ENCODE peak calls at places on chromosomes 1 and 21, in four cellular contexts. One of them, this sample, is unnamed. For H3K4me1, the result is how much of the 10 kb centered on the place peaks cover.

GRCh38 chr1:183593356-183593755 is 3.1 kb upstream of the NCF2 start:
- DNase-seq in left ventricle myocardium inferior: no peak
- DNase-seq in right lobe of liver: no peak
- DNase-seq in PC-3: no peak
- DNase-seq in this sample: no peak

GRCh38 chr1:163071381-163072255 is 2.5 kb downstream of the RGS4 start:
- DNase-seq in left ventricle myocardium inferior: peak
- DNase-seq in right lobe of liver: no peak
- DNase-seq in PC-3: peak
- DNase-seq in this sample: peak

GRCh38 chr21:42537106-42537742 is 23.6 kb downstream of the SLC37A1 start:
- DNase-seq in left ventricle myocardium inferior: no peak
- DNase-seq in right lobe of liver: no peak
- DNase-seq in PC-3: peak
- DNase-seq in this sample: no peak

GRCh38 chr1:153659656-153660055 is 1.2 kb downstream of the SNAPIN start:
- DNase-seq in left ventricle myocardium inferior: no peak
- DNase-seq in right lobe of liver: no peak
- DNase-seq in PC-3: no peak
- DNase-seq in this sample: peak

GRCh38 chr1:22142315-22143064 is 407 bp downstream of the WNT4 start:
- DNase-seq in left ventricle myocardium inferior: no peak
- DNase-seq in right lobe of liver: no peak
- DNase-seq in PC-3: peak
- DNase-seq in this sample: peak

GRCh38 chr1:193927550-193927949 is 741.1 kb upstream of the B3GALT2 start:
- DNase-seq in left ventricle myocardium inferior: no peak
- DNase-seq in right lobe of liver: no peak
- DNase-seq in PC-3: no peak
- DNase-seq in this sample: no peak

GRCh38 chr1:209815931-209816338 is 10.0 kb upstream of the IRF6 start:
- DNase-seq in left ventricle myocardium inferior: no peak
- DNase-seq in right lobe of liver: no peak
- DNase-seq in PC-3: no peak
- DNase-seq in this sample: no peak

GRCh38 chr1:42035205-42035829 is 116.6 kb upstream of the HIVEP3 start:
- DNase-seq in left ventricle myocardium inferior: peak
- DNase-seq in right lobe of liver: peak
- DNase-seq in PC-3: peak
- DNase-seq in this sample: peak

GRCh38 chr1:113747376-113747775 is 11.9 kb downstream of the PHTF1 start:
- DNase-seq in left ventricle myocardium inferior: no peak
- DNase-seq in right lobe of liver: no peak
- DNase-seq in PC-3: no peak
- DNase-seq in this sample: no peak

GRCh38 chr1:17498214-17498613 is 41.3 kb upstream of the ARHGEF10L start:
- DNase-seq in left ventricle myocardium inferior: no peak
- DNase-seq in right lobe of liver: no peak
- DNase-seq in PC-3: no peak
- DNase-seq in this sample: no peak

GRCh38 chr1:45979074-45979777 is 153.2 kb downstream of the PIK3R3 start:
- DNase-seq in left ventricle myocardium inferior: no peak
- DNase-seq in right lobe of liver: no peak
- DNase-seq in PC-3: peak
- DNase-seq in this sample: no peak

GRCh38 chr1:5693595-5693994 is 298.6 kb downstream of the NPHP4 start:
- DNase-seq in left ventricle myocardium inferior: no peak
- DNase-seq in right lobe of liver: no peak
- DNase-seq in PC-3: no peak
- DNase-seq in this sample: no peak

GRCh38 chr1:215891673-215892072 is 324.6 kb downstream of the KCTD3 start:
- DNase-seq in left ventricle myocardium inferior: no peak
- DNase-seq in right lobe of liver: no peak
- DNase-seq in PC-3: no peak
- DNase-seq in this sample: no peak

GRCh38 chr21:29077651-29078090 is 4.2 kb upstream of the CCT8 start:
- DNase-seq in left ventricle myocardium inferior: no peak
- DNase-seq in right lobe of liver: no peak
- DNase-seq in PC-3: peak
- DNase-seq in this sample: no peak

GRCh38 chr1:52296345-52296744 is 69.7 kb downstream of the CC2D1B start:
- DNase-seq in left ventricle myocardium inferior: no peak
- DNase-seq in right lobe of liver: no peak
- DNase-seq in PC-3: peak
- DNase-seq in this sample: no peak

GRCh38 chr1:71908313-71908712 is 374.0 kb downstream of the NEGR1 start:
- DNase-seq in left ventricle myocardium inferior: no peak
- DNase-seq in right lobe of liver: no peak
- DNase-seq in PC-3: no peak
- DNase-seq in this sample: no peak

GRCh38 chr1:66413139-66413755 is 120.7 kb upstream of the SGIP1 start:
- DNase-seq in left ventricle myocardium inferior: no peak
- DNase-seq in right lobe of liver: no peak
- DNase-seq in PC-3: no peak
- DNase-seq in this sample: no peak

GRCh38 chr1:206859082-206859491 is 6.3 kb upstream of the IL20 start:
- DNase-seq in left ventricle myocardium inferior: no peak
- DNase-seq in right lobe of liver: no peak
- DNase-seq in PC-3: peak
- DNase-seq in this sample: no peak

GRCh38 chr1:25186608-25187007 is 45.7 kb downstream of the SYF2 start:
- DNase-seq in left ventricle myocardium inferior: no peak
- DNase-seq in right lobe of liver: no peak
- DNase-seq in PC-3: no peak
- DNase-seq in this sample: peak

GRCh38 chr1:180345148-180345547 is 115.1 kb downstream of the LHX4 start:
- DNase-seq in left ventricle myocardium inferior: no peak
- DNase-seq in right lobe of liver: no peak
- DNase-seq in PC-3: no peak
- DNase-seq in this sample: no peak

GRCh38 chr1:8794605-8795004 is 22.8 kb downstream of the RERE start:
- DNase-seq in left ventricle myocardium inferior: no peak
- DNase-seq in right lobe of liver: no peak
- DNase-seq in PC-3: peak
- DNase-seq in this sample: no peak

GRCh38 chr21:46425566-46425965 is 33.1 kb upstream of the DIP2A start:
- DNase-seq in left ventricle myocardium inferior: no peak
- DNase-seq in right lobe of liver: no peak
- DNase-seq in PC-3: no peak
- DNase-seq in this sample: no peak

GRCh38 chr1:189669846-189670245 is 807.8 kb downstream of the BRINP3 start:
- DNase-seq in left ventricle myocardium inferior: no peak
- DNase-seq in right lobe of liver: no peak
- DNase-seq in PC-3: peak
- DNase-seq in this sample: no peak

GRCh38 chr21:46113497-46114176 is 15.7 kb downstream of the COL6A2 start:
- DNase-seq in left ventricle myocardium inferior: no peak
- DNase-seq in right lobe of liver: no peak
- DNase-seq in PC-3: no peak
- DNase-seq in this sample: no peak

GRCh38 chr1:25232866-25233784 is 823 bp upstream of the SYF2 start:
- DNase-seq in left ventricle myocardium inferior: peak
- DNase-seq in right lobe of liver: peak
- DNase-seq in PC-3: peak
- DNase-seq in this sample: no peak

GRCh38 chr1:205667909-205668643 is 12.2 kb downstream of the SLC45A3 start:
- DNase-seq in left ventricle myocardium inferior: no peak
- DNase-seq in right lobe of liver: peak
- DNase-seq in PC-3: no peak
- DNase-seq in this sample: no peak

GRCh38 chr1:201471772-201472171 is 2.8 kb upstream of the PHLDA3 start:
- DNase-seq in left ventricle myocardium inferior: no peak
- DNase-seq in right lobe of liver: no peak
- DNase-seq in PC-3: peak
- DNase-seq in this sample: no peak

GRCh38 chr1:206890690-206891089 is 6.6 kb upstream of the IL24 start:
- DNase-seq in left ventricle myocardium inferior: no peak
- DNase-seq in right lobe of liver: peak
- DNase-seq in PC-3: peak
- DNase-seq in this sample: no peak

GRCh38 chr1:13600762-13601483 is 17.3 kb downstream of the PDPN start:
- DNase-seq in left ventricle myocardium inferior: peak
- DNase-seq in right lobe of liver: no peak
- DNase-seq in PC-3: peak
- DNase-seq in this sample: no peak

GRCh38 chr1:33709780-33710713 is 153.8 kb upstream of the HMGB4 start:
- DNase-seq in left ventricle myocardium inferior: no peak
- DNase-seq in right lobe of liver: no peak
- DNase-seq in PC-3: no peak
- DNase-seq in this sample: no peak

GRCh38 chr1:201766117-201766863 is 62.7 kb upstream of the IPO9 start:
- DNase-seq in left ventricle myocardium inferior: peak
- DNase-seq in right lobe of liver: no peak
- DNase-seq in PC-3: peak
- DNase-seq in this sample: no peak

GRCh38 chr1:110457206-110457605 is 6.3 kb downstream of the PROK1 start:
- DNase-seq in left ventricle myocardium inferior: no peak
- DNase-seq in right lobe of liver: no peak
- DNase-seq in PC-3: no peak
- DNase-seq in this sample: no peak

GRCh38 chr1:172585861-172586260 is 52.9 kb downstream of the SUCO start:
- DNase-seq in left ventricle myocardium inferior: no peak
- DNase-seq in right lobe of liver: no peak
- DNase-seq in PC-3: peak
- DNase-seq in this sample: no peak

DNA sequence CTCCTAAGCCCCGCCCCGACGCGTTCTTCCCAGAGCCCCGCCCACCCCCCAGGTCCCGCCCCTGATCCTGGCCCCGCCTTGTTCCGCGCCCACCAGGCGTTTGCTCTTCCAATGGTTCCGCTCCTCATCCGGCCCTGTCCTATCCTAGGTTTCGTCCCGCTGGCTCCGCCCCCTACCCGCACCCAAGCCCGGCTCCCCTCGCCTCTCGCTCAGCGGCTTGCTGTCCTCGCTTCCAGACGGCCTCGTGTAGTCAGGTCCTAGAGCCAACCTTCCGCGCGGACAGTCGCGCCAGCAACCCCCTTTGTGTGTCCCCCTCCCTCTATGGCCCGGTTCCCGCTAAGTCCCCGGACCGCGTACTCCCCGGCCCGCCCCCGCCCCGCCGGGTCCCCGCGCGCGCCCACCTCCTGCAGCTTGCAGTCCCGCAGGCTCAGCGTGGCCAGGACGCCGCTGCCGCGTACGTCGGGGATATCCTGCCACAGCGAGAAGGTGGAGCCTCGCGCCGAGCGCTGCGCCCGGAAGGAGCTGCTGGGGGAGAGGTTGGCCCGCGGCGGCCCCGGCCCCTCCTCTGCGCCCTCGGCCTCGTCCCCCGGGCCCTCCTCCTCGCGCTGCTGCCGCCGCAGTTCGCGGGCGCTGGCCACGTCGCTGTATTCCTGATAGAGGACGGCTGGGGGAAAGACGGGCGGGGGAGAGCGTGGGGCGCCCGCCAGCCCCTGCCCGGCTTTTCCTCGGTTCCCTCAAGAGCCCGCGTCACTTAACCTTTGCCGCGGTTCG is 5.7 kb downstream of the ARHGEF19 start:
- DNase-seq in left ventricle myocardium inferior: peak
- DNase-seq in right lobe of liver: peak
- DNase-seq in PC-3: peak
- DNase-seq in this sample: peak
- H3K27ac ChIP-seq in left ventricle myocardium inferior: peak
- H3K27ac ChIP-seq in right lobe of liver: peak
- H3K27ac ChIP-seq in PC-3: peak
- H3K27ac ChIP-seq in this sample: peak

GRCh38 chr1:121544500-121544899 is 359.7 kb downstream of the SRGAP2C start:
- DNase-seq in left ventricle myocardium inferior: no peak
- DNase-seq in right lobe of liver: no peak
- DNase-seq in PC-3: no peak
- DNase-seq in this sample: no peak

GRCh38 chr1:121546830-121547680 is 362.3 kb downstream of the SRGAP2C start:
- DNase-seq in left ventricle myocardium inferior: no peak
- DNase-seq in right lobe of liver: no peak
- DNase-seq in PC-3: peak
- DNase-seq in this sample: no peak
- H3K4me1 ChIP-seq in left ventricle myocardium inferior: under half
- H3K4me1 ChIP-seq in right lobe of liver: under half
- H3K4me1 ChIP-seq in PC-3: under half
- H3K4me1 ChIP-seq in this sample: under half

GRCh38 chr1:40060351-40060750 is 19.8 kb downstream of the CAP1 start:
- DNase-seq in left ventricle myocardium inferior: no peak
- DNase-seq in right lobe of liver: no peak
- DNase-seq in PC-3: no peak
- DNase-seq in this sample: no peak
- H3K27ac ChIP-seq in left ventricle myocardium inferior: peak
- H3K27ac ChIP-seq in right lobe of liver: no peak
- H3K27ac ChIP-seq in PC-3: peak
- H3K27ac ChIP-seq in this sample: no peak

GRCh38 chr1:10692401-10693021 is 103.9 kb downstream of the CASZ1 start:
- DNase-seq in left ventricle myocardium inferior: no peak
- DNase-seq in right lobe of liver: no peak
- DNase-seq in PC-3: peak
- DNase-seq in this sample: peak

GRCh38 chr1:10691740-10692125 is 104.7 kb downstream of the CASZ1 start:
- DNase-seq in left ventricle myocardium inferior: no peak
- DNase-seq in right lobe of liver: no peak
- DNase-seq in PC-3: no peak
- DNase-seq in this sample: no peak

GRCh38 chr1:10691075-10691739 is 105.2 kb downstream of the CASZ1 start:
- DNase-seq in left ventricle myocardium inferior: no peak
- DNase-seq in right lobe of liver: no peak
- DNase-seq in PC-3: no peak
- DNase-seq in this sample: no peak

GRCh38 chr1:10688409-10688786 is 108.0 kb downstream of the CASZ1 start:
- DNase-seq in left ventricle myocardium inferior: no peak
- DNase-seq in right lobe of liver: no peak
- DNase-seq in PC-3: no peak
- DNase-seq in this sample: no peak

GRCh38 chr1:10690484-10690883 is 106.0 kb downstream of the CASZ1 start:
- DNase-seq in left ventricle myocardium inferior: no peak
- DNase-seq in right lobe of liver: no peak
- DNase-seq in PC-3: no peak
- DNase-seq in this sample: no peak
- H3K4me1 ChIP-seq in left ventricle myocardium inferior: half or more
- H3K4me1 ChIP-seq in right lobe of liver: under half
- H3K4me1 ChIP-seq in PC-3: under half
- H3K4me1 ChIP-seq in this sample: under half

This sample was measured in pancreas.